ENCODE peak calls at places on chromosomes 12 and 14, in nine cellular contexts. B is lung microvascular endothelial cell; J is lower leg skin; R is stimulated activated CD4-positive, alpha-beta T cell treated with anti-CD3 and anti-CD28 coated beads, Interleukin-12 subunit alpha, Interleukin-12 subunit beta, amount 100 ng/mL, for 4 hours; T is GDM1; U is neural progenitor cell; O is GM06990; L is cardiac septum; H is kidney. C is an unnamed sample.
A peak's percentile ranks its signal among the peaks of the same experiment; 100 is the strongest.

GRCh38 chr14:62329427-62329826 is 567.2 kb downstream of the SNAPC1 start:
- DNase-seq in B (no peak), L (no peak), R (no peak), O (no peak), T (no peak), H (no peak), J (no peak), U (no peak), C (no peak)

GRCh38 chr12:99380701-99381100 is 266.9 kb upstream of the GARIN6 start:
- DNase-seq in R (no peak), U (no peak), L (no peak), H (no peak), O (no peak), J (no peak), T (no peak), B (no peak), C (no peak)

GRCh38 chr12:121724930-121725329 is 12.4 kb downstream of the TMEM120B start:
- DNase-seq in B (no peak), H (no peak), T (no peak), O (no peak), L (no peak), J (no peak), U (no peak), R (no peak), C (no peak)

GRCh38 chr14:34931206-34931605 is 51.6 kb upstream of the SRP54 start:
- DNase-seq in T (no peak), B (peak; percentile 79), U (no peak), O (no peak), R (no peak), J (no peak), H (no peak), L (no peak), C (no peak)

GRCh38 chr14:68148276-68148675 is 328.7 kb downstream of the RAD51B start:
- DNase-seq in L (no peak), H (no peak), R (no peak), T (no peak), B (no peak), J (no peak), U (no peak), O (no peak), C (no peak)

GRCh38 chr12:119195256-119195655 is 16.5 kb downstream of the HSPB8 start:
- DNase-seq in U (no peak), B (no peak), R (no peak), T (no peak), H (no peak), J (no peak), L (no peak), O (no peak), C (no peak)

GRCh38 chr12:123516221-123516780 is 17.2 kb downstream of the RILPL1 start:
- DNase-seq in T (no peak), B (no peak), H (no peak), L (no peak), J (no peak), O (no peak), U (peak; percentile 32), R (no peak), C (no peak)

GRCh38 chr14:23602181-23603095 is 23.8 kb upstream of the JPH4 start:
- DNase-seq in T (no peak), B (no peak), U (no peak), R (no peak), H (no peak), O (no peak), L (no peak), J (no peak), C (no peak)

GRCh38 chr12:27639265-27639664 is 57.0 kb upstream of the REP15 start:
- DNase-seq in L (no peak), H (no peak), U (no peak), R (no peak), J (no peak), O (no peak), T (no peak), B (no peak), C (no peak)

GRCh38 chr14:61034416-61035100 is 53.5 kb downstream of the SLC38A6 start:
- DNase-seq in U (no peak), O (peak; percentile 15), H (no peak), R (no peak), B (peak; percentile 43), J (no peak), T (no peak), L (no peak), C (no peak)

GRCh38 chr12:100574262-100575074 is 984 bp downstream of the GAS2L3 start:
- DNase-seq in R (no peak), T (no peak), U (peak; percentile 45), H (no peak), B (peak; percentile 32), J (no peak), L (no peak), O (no peak), C (no peak)

GRCh38 chr12:53989227-53990113 is 4.5 kb downstream of the HOXC10 start:
- DNase-seq in L (no peak), O (peak; percentile 50), U (peak; percentile 71), T (peak; percentile 23), J (no peak), R (no peak), B (peak; percentile 64), H (peak; percentile 82), C (peak; percentile 35)

GRCh38 chr12:1218369-1218768 is 227.3 kb downstream of the ERC1 start:
- DNase-seq in O (no peak), H (no peak), T (no peak), L (no peak), U (no peak), J (no peak), R (no peak), B (no peak), C (no peak)

GRCh38 chr14:76138758-76139723 is 12.7 kb upstream of the GPATCH2L start:
- DNase-seq in R (no peak), J (no peak), B (no peak), O (no peak), U (peak; percentile 94), T (no peak), H (no peak), L (no peak), C (no peak)

GRCh38 chr12:108080363-108080762 is 48.7 kb upstream of the WSCD2 start:
- DNase-seq in U (peak; percentile 17), B (no peak), J (no peak), O (no peak), R (no peak), H (no peak), T (no peak), L (no peak), C (no peak)

GRCh38 chr14:69069020-69069421 is 83.9 kb downstream of the DCAF5 start:
- DNase-seq in J (no peak), L (no peak), R (no peak), T (no peak), U (no peak), O (no peak), B (no peak), H (no peak), C (no peak)

GRCh38 chr14:72126091-72126490 is 193.9 kb downstream of the RGS6 start:
- DNase-seq in T (no peak), H (no peak), R (no peak), B (no peak), O (no peak), J (no peak), L (no peak), U (no peak), C (no peak)

GRCh38 chr14:85443001-85443400 is 86.9 kb upstream of the FLRT2 start:
- DNase-seq in O (no peak), B (peak; percentile 13), T (no peak), L (no peak), R (no peak), H (no peak), J (no peak), U (no peak), C (no peak)

GRCh38 chr12:121114019-121114639 is 18.5 kb upstream of the P2RX7 start:
- DNase-seq in O (no peak), H (no peak), T (peak; percentile 6), J (no peak), U (no peak), B (peak; percentile 28), R (no peak), L (no peak), C (no peak)

GRCh38 chr12:19507823-19508222 is 68.5 kb downstream of the AEBP2 start:
- DNase-seq in B (peak; percentile 47), O (no peak), U (no peak), T (no peak), R (no peak), J (no peak), L (no peak), H (no peak), C (peak; percentile 36)

GRCh38 chr12:112288638-112289037 is 93.6 kb downstream of the HECTD4 start:
- DNase-seq in H (no peak), R (no peak), J (no peak), L (no peak), T (no peak), B (no peak), U (no peak), O (no peak), C (no peak)

GRCh38 chr14:78690836-78691235 is 520.7 kb downstream of the NRXN3 start:
- DNase-seq in U (no peak), R (no peak), T (no peak), O (no peak), B (no peak), L (no peak), H (no peak), J (no peak), C (no peak)

GRCh38 chr12:6937481-6938352 is 5.9 kb upstream of the RNU7-1 start:
- DNase-seq in T (peak; percentile 93), J (peak; percentile 98), U (peak; percentile 97), O (peak; percentile 96), B (peak; percentile 98), R (peak; percentile 87), H (peak; percentile 98), L (peak; percentile 97), C (peak; percentile 95)

GRCh38 chr12:90679674-90680073 is 275.3 kb downstream of the CCER1 start:
- DNase-seq in H (no peak), R (no peak), U (no peak), L (no peak), T (no peak), O (no peak), B (no peak), J (no peak), C (no peak)

GRCh38 chr12:27177716-27178115 is 66.4 kb upstream of the STK38L start:
- DNase-seq in J (no peak), H (no peak), O (no peak), R (no peak), L (no peak), U (no peak), T (no peak), B (peak; percentile 64), C (no peak)

GRCh38 chr14:50619569-50620141 is 48.5 kb downstream of the SAV1 start:
- DNase-seq in O (peak; percentile 9), J (no peak), R (no peak), U (peak; percentile 22), B (peak; percentile 59), T (peak; percentile 13), L (no peak), H (no peak), C (peak; percentile 78)

GRCh38 chr12:116443706-116444589 is 115.2 kb upstream of the MAP1LC3B2 start:
- DNase-seq in J (no peak), R (no peak), H (no peak), U (no peak), O (no peak), T (peak; percentile 45), L (no peak), B (no peak), C (no peak)

GRCh38 chr12:131905081-131905639 is 10.7 kb downstream of the ULK1 start:
- DNase-seq in R (no peak), H (peak; percentile 67), L (no peak), J (no peak), B (no peak), O (no peak), T (no peak), U (no peak), C (no peak)

GRCh38 chr14:22296722-22297121 is 292.3 kb downstream of the DAD1 start:
- DNase-seq in L (no peak), T (no peak), R (no peak), H (no peak), B (peak; percentile 42), U (no peak), O (no peak), J (no peak), C (no peak)

GRCh38 chr14:55052259-55052930 is 948 bp downstream of the MAPK1IP1L start:
- DNase-seq in U (no peak), O (no peak), T (no peak), B (peak; percentile 25), J (no peak), L (no peak), R (no peak), H (no peak), C (peak; percentile 14)

GRCh38 chr14:65360144-65360784 is 52.3 kb upstream of the FUT8 start:
- DNase-seq in J (no peak), T (no peak), O (no peak), L (no peak), R (no peak), B (no peak), H (no peak), U (no peak), C (no peak)